ENCODE peak calls at places on chromosomes 6 and 20, in five cellular contexts. One of them, this sample, is unnamed.

GRCh38 chr20:36606171-36607116 is 865 bp downstream of the RAB5IF start:
- DNase-seq in HCT116: no peak
- DNase-seq in MM.1S: peak
- DNase-seq in GM23248: peak
- DNase-seq in neural progenitor cell: peak
- DNase-seq in this sample: peak

GRCh38 chr6:127554435-127555006 is 22.5 kb upstream of the C6orf58 start:
- DNase-seq in MM.1S: peak
- DNase-seq in GM23248: peak
- DNase-seq in neural progenitor cell: peak
- DNase-seq in HCT116: peak
- DNase-seq in this sample: peak

GRCh38 chr6:27295301-27296079 is 16.6 kb downstream of the POM121L2 start:
- DNase-seq in neural progenitor cell: peak
- DNase-seq in MM.1S: no peak
- DNase-seq in GM23248: peak
- DNase-seq in HCT116: peak
- DNase-seq in this sample: peak

GRCh38 chr20:57399587-57400261 is 8.5 kb downstream of the RBM38 start:
- DNase-seq in HCT116: no peak
- DNase-seq in MM.1S: peak
- DNase-seq in GM23248: no peak
- DNase-seq in neural progenitor cell: no peak
- DNase-seq in this sample: no peak

GRCh38 chr20:3237958-3238615 is 903 bp downstream of the SLC4A11 start:
- DNase-seq in GM23248: no peak
- DNase-seq in neural progenitor cell: peak
- DNase-seq in HCT116: no peak
- DNase-seq in MM.1S: no peak
- DNase-seq in this sample: no peak

GRCh38 chr6:157688960-157689599 is 134.0 kb upstream of the SNX9 start:
- DNase-seq in GM23248: peak
- DNase-seq in neural progenitor cell: peak
- DNase-seq in MM.1S: no peak
- DNase-seq in HCT116: peak
- DNase-seq in this sample: peak

GRCh38 chr6:52522151-52522626 is 54.7 kb downstream of the TRAM2 start:
- DNase-seq in MM.1S: no peak
- DNase-seq in GM23248: peak
- DNase-seq in neural progenitor cell: no peak
- DNase-seq in HCT116: no peak
- DNase-seq in this sample: no peak

GRCh38 chr6:101722481-101722880 is 329.0 kb downstream of the GRIK2 start:
- DNase-seq in neural progenitor cell: no peak
- DNase-seq in MM.1S: no peak
- DNase-seq in GM23248: peak
- DNase-seq in HCT116: no peak
- DNase-seq in this sample: no peak

GRCh38 chr20:25543068-25543467 is 42.3 kb downstream of the NINL start:
- DNase-seq in HCT116: no peak
- DNase-seq in GM23248: peak
- DNase-seq in MM.1S: no peak
- DNase-seq in neural progenitor cell: no peak
- DNase-seq in this sample: peak

GRCh38 chr6:155183095-155183494 is 80.7 kb upstream of the CLDN20 start:
- DNase-seq in MM.1S: no peak
- DNase-seq in GM23248: no peak
- DNase-seq in neural progenitor cell: no peak
- DNase-seq in HCT116: no peak
- DNase-seq in this sample: no peak

DNA sequence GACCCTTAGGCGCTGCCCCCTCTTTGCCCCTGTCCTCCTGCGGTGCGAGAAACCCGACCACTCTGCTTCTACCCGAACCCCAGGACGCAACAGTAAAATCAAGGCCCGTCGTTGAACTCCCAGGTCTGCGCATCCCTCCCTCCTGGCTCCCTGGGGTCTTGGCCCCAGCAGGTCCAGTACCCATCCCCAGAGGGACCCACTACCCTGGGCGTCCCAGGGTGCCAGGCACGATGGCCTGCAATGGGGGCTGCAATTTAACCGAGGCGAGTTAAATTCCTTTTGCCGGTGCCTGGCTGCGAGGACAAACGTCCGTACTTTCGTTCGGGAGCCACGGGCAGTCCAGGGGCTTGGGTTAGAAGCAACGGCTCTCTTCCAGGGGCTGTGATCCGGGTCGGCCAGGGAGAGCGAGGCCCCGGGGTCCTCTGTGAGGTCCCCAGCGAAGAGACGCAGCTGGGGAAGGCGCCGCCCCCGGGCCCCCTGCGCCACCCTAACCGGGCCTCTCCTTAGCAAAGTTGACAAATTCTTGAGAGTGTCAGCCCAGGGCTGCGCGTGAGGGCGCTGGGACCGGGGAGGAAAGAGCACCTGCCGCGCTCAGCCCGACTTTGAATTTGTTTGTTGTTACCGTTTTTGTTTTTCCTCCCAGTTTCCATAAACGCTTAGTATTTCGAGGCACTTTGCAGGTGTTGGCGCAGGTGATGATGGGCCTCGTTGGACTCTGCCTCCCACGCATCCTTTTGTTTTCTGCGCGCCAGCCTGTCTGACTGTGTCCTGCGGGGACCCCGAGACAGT is 6.1 kb downstream of the OLIG3 start:
- DNase-seq in MM.1S: no peak
- DNase-seq in GM23248: no peak
- DNase-seq in neural progenitor cell: peak
- DNase-seq in HCT116: no peak
- DNase-seq in this sample: no peak
- TF ChIP-seq EZH2 in MM.1S: no peak
- TF ChIP-seq EZH2 in GM23248: peak
- TF ChIP-seq EZH2 in neural progenitor cell: peak
- TF ChIP-seq EZH2 in HCT116: no peak
- TF ChIP-seq EZH2 in this sample: no peak

GRCh38 chr6:150228067-150228733 is 85.4 kb downstream of the PPP1R14C start:
- DNase-seq in neural progenitor cell: no peak
- DNase-seq in HCT116: no peak
- DNase-seq in GM23248: no peak
- DNase-seq in MM.1S: no peak
- DNase-seq in this sample: no peak
- TF ChIP-seq EZH2phosphoT487 in neural progenitor cell: no peak
- TF ChIP-seq EZH2phosphoT487 in HCT116: no peak
- TF ChIP-seq EZH2phosphoT487 in GM23248: no peak
- TF ChIP-seq EZH2phosphoT487 in MM.1S: no peak
- TF ChIP-seq EZH2phosphoT487 in this sample: no peak

GRCh38 chr6:37100740-37101139 is 69.2 kb upstream of the PIM1 start:
- DNase-seq in neural progenitor cell: no peak
- DNase-seq in HCT116: no peak
- DNase-seq in MM.1S: no peak
- DNase-seq in GM23248: no peak
- DNase-seq in this sample: no peak

GRCh38 chr6:37102299-37103168 is 67.4 kb upstream of the PIM1 start:
- DNase-seq in MM.1S: peak
- DNase-seq in neural progenitor cell: peak
- DNase-seq in GM23248: peak
- DNase-seq in HCT116: peak
- DNase-seq in this sample: peak

GRCh38 chr6:37099442-37099841 is 70.5 kb upstream of the PIM1 start:
- DNase-seq in MM.1S: no peak
- DNase-seq in GM23248: peak
- DNase-seq in HCT116: no peak
- DNase-seq in neural progenitor cell: no peak
- DNase-seq in this sample: peak

GRCh38 chr6:37103169-37104039 is 66.5 kb upstream of the PIM1 start:
- DNase-seq in MM.1S: peak
- DNase-seq in GM23248: peak
- DNase-seq in HCT116: no peak
- DNase-seq in neural progenitor cell: peak
- DNase-seq in this sample: peak

DNA sequence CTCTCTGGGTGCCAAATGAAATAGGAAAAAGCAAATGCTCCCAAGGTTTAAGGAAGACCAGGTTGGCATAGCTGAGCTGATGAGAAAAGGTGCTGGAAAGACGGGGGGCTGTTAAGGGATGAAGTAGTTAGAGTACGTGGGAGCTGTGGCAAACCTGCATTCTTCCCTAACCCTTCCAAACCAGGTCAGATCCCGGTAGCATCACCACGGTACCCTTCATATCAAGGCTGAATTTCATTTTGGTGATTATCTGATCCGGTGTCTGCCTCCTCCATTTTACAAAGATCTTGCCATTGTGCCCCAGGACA is 68.0 kb upstream of the PIM1 start:
- DNase-seq in MM.1S: no peak
- DNase-seq in GM23248: no peak
- DNase-seq in HCT116: no peak
- DNase-seq in neural progenitor cell: no peak
- DNase-seq in this sample: no peak
- H3K9ac ChIP-seq in MM.1S: peak
- H3K9ac ChIP-seq in GM23248: peak
- H3K9ac ChIP-seq in HCT116: peak
- H3K9ac ChIP-seq in neural progenitor cell: no peak
- H3K9ac ChIP-seq in this sample: peak

DNA sequence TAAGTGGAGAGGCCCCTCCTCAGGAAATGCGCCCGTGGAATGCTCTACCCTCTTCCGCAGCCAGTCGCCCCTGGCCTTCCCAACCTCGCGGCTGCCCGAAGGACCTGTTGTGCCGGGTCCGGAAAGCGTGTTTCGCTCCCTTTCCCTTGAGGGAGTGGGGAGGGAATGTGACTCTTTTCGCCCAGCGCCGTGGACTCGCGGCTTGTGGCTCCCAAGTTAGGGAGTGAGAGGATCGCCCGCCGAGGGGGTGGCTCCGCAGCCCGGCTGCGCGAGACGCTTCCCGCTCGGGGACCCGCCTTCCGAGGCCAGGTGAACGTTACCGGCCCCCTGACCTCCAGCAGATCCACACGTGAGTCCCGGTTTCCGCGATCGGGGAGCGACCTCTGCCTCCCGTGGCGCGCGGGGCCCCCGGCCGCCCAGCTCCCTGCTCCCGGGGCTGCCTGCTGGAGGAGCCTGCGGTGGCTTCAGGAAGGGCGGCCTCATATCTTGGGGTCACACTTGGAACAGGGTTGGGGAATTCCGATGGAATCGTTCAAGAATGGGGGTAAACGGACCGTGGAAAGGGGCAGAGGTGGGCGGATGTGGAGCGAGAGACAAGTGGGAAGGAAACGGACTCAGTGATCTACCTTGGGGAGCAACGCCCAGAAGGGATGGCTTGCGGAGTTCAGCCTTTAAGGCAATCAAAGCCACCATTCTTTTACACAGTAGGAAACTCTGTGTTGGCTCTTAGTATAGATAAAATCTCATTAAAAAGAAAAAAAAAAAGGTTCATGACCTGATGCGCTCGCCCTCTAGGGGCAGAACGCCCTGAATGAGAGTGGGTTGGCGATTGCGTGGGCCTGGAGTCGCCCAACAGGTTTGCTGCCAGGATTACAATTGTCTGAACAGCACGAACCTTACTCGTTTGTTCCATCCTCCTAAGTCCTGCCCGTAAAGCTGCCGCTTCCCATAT is 887 bp downstream of the TPD52L1 start:
- DNase-seq in GM23248: peak
- DNase-seq in HCT116: peak
- DNase-seq in MM.1S: no peak
- DNase-seq in neural progenitor cell: peak
- DNase-seq in this sample: peak
- TF ChIP-seq EZH2 in GM23248: no peak
- TF ChIP-seq EZH2 in HCT116: no peak
- TF ChIP-seq EZH2 in MM.1S: no peak
- TF ChIP-seq EZH2 in neural progenitor cell: no peak
- TF ChIP-seq EZH2 in this sample: no peak

DNA sequence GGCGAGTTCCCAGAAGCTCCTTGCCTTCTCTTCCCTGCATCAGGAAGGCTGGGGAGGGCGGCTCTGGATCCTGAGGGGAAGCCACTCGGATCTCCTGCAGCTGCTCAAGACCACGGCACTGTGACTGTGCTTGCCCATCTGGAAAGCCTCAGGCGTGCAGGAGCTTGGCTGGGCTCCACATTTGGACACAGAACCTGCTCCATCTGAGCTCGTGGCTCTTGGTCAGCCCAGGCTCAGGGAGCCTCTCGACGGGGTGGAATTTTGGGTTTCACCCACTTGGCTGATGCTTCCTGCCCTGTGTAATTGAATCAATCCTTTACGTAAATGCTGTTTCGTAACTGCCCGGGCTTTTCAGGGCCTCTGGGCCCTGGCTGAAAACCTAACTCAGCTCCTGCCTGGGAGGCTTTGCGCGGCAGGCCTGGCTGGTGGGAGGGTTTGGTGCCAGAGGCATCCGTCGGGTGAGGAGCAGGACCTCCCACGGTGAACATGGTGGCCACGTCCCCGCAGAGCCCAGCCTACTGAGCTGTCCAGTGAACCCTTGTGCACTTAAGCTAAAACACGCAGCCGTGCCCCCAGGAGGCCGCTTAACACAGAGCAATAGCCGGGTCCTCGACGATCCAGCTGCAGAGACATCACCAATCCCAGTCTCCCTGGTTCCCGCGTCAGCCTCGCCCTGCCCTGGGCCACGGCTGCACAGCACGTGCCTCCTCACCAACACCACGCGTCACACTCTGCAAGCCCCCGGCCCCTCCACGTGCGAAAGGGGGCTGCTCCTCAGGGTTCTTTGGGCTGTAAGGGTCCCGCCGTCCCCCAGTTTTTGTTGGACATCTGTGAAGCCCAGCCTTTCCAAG is 241.0 kb downstream of the DLL1 start:
- DNase-seq in neural progenitor cell: no peak
- DNase-seq in MM.1S: no peak
- DNase-seq in GM23248: peak
- DNase-seq in HCT116: no peak
- DNase-seq in this sample: no peak
- TF ChIP-seq EZH2phosphoT487 in neural progenitor cell: no peak
- TF ChIP-seq EZH2phosphoT487 in MM.1S: no peak
- TF ChIP-seq EZH2phosphoT487 in GM23248: no peak
- TF ChIP-seq EZH2phosphoT487 in HCT116: no peak
- TF ChIP-seq EZH2phosphoT487 in this sample: no peak

DNA sequence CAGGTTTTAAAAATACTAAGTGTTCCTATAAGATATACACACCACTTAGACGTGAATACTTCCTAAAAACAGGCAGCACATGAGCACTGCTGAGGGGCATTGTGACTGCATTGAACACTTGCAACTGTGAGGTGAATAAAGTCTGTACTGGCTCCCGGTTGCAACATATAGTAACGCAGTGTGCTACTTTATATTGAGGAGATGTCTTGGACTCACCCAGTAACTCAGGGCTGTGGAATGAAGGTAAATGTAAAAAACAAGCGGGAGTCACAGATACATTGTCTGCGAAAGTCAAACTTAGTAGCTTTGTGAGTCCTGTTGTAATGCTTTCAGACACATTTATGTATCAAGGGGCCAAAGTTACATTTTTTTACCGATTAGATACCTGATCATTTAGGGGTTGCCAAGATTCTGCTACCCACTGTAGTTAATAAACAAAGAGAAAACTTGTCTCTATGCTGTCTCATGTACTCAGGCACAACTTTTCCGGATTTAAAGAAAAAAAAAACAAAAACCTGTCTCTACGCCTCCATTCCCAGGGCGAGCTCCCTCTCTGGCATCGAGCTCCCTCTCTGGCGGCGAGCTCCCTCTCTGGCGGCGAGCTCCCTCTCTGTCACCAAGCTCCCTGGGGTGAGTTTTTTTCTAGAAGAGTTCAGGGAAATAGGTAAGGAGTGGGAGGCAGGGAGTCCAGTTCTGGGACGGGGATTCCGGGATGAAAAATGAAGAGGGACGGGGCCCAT is 16.8 kb upstream of the HLA-A start:
- DNase-seq in HCT116: no peak
- DNase-seq in neural progenitor cell: no peak
- DNase-seq in GM23248: peak
- DNase-seq in MM.1S: no peak
- DNase-seq in this sample: no peak
- H3K9ac ChIP-seq in HCT116: no peak
- H3K9ac ChIP-seq in neural progenitor cell: no peak
- H3K9ac ChIP-seq in GM23248: peak
- H3K9ac ChIP-seq in MM.1S: no peak
- H3K9ac ChIP-seq in this sample: no peak

GRCh38 chr6:28794175-28795002 is 129.4 kb downstream of the TRIM27 start:
- DNase-seq in GM23248: peak
- DNase-seq in neural progenitor cell: peak
- DNase-seq in MM.1S: no peak
- DNase-seq in HCT116: no peak
- DNase-seq in this sample: peak
- TF ChIP-seq EZH2 in GM23248: no peak
- TF ChIP-seq EZH2 in neural progenitor cell: peak
- TF ChIP-seq EZH2 in MM.1S: no peak
- TF ChIP-seq EZH2 in HCT116: no peak
- TF ChIP-seq EZH2 in this sample: no peak

This sample was measured in PC-3.